ENCODE peak calls at places on chromosomes 12 and 14, in ten cellular contexts. P is frontal cortex; O is NCI-H1092; Q is WTC11; E is CD8-positive, alpha-beta memory T cell; K is CD4-positive, alpha-beta T cell; J is OCI-LY7; G is anterior cingulate cortex; L is cortex of kidney; V is kidney epithelial cell. W is an unnamed sample.

GRCh38 chr12:104702565-104703139 is 245.9 kb downstream of the CHST11 start:
- DNase-seq in P (no peak), O (no peak), Q (no peak), E (no peak), K (no peak), J (no peak), G (no peak), L (no peak), V (no peak), W (no peak)

GRCh38 chr12:108689314-108690190 is 41.8 kb downstream of the CORO1C start:
- DNase-seq in P (no peak), O (no peak), Q (no peak), E (peak), K (no peak), J (peak), G (peak), L (no peak), V (no peak), W (no peak)

GRCh38 chr12:103547929-103548328 is 39.1 kb upstream of the STAB2 start:
- DNase-seq in P (no peak), O (peak), Q (peak), E (no peak), K (no peak), J (no peak), G (no peak), L (no peak), V (no peak), W (no peak)

GRCh38 chr12:12837025-12837872 is 24.1 kb downstream of the DDX47 start:
- DNase-seq in P (no peak), O (peak), Q (peak), E (no peak), K (peak), J (peak), G (no peak), L (no peak), V (no peak), W (peak)

GRCh38 chr14:79278798-79279644 is 932.3 kb downstream of the DIO2 start:
- DNase-seq in P (peak), O (peak), Q (peak), E (no peak), K (no peak), J (no peak), G (peak), L (no peak), V (peak), W (peak)

GRCh38 chr12:124236651-124237050 is 58.2 kb upstream of the RFLNA start:
- DNase-seq in P (no peak), O (no peak), Q (no peak), E (no peak), K (no peak), J (no peak), G (no peak), L (no peak), V (peak), W (no peak)

GRCh38 chr14:100692859-100693558 is 33.7 kb upstream of the DLK1 start:
- DNase-seq in P (no peak), O (no peak), Q (no peak), E (no peak), K (no peak), J (no peak), G (no peak), L (no peak), V (peak), W (peak)

GRCh38 chr14:102525213-102526143 is 15.9 kb upstream of the ANKRD9 start:
- DNase-seq in P (no peak), O (peak), Q (no peak), E (peak), K (no peak), J (peak), G (no peak), L (no peak), V (no peak), W (no peak)

GRCh38 chr12:112013601-112014402 is 576 bp downstream of the ERP29 start:
- DNase-seq in P (peak), O (peak), Q (peak), E (peak), K (peak), J (peak), G (peak), L (no peak), V (peak), W (no peak)

GRCh38 chr14:35332517-35333346 is 40.5 kb downstream of the PSMA6 start:
- DNase-seq in P (no peak), O (no peak), Q (no peak), E (peak), K (peak), J (no peak), G (no peak), L (no peak), V (no peak), W (peak)

GRCh38 chr12:25502071-25502555 is 51.0 kb downstream of the LMNTD1 start:
- DNase-seq in P (no peak), O (no peak), Q (no peak), E (no peak), K (no peak), J (no peak), G (no peak), L (no peak), V (no peak), W (no peak)

GRCh38 chr14:91284146-91284790 is 39.8 kb upstream of the GPR68 start:
- DNase-seq in P (no peak), O (no peak), Q (no peak), E (no peak), K (no peak), J (no peak), G (no peak), L (no peak), V (peak), W (no peak)

GRCh38 chr12:80460972-80461371 is 16.9 kb downstream of the PTPRQ start:
- DNase-seq in P (no peak), O (no peak), Q (no peak), E (no peak), K (no peak), J (no peak), G (no peak), L (no peak), V (no peak), W (no peak)

GRCh38 chr12:69500631-69501030 is 30.4 kb downstream of the FRS2 start:
- DNase-seq in P (no peak), O (no peak), Q (no peak), E (no peak), K (no peak), J (no peak), G (no peak), L (no peak), V (no peak), W (peak)

GRCh38 chr12:4197922-4198763 is 75.4 kb upstream of the CCND2 start:
- DNase-seq in P (no peak), O (no peak), Q (no peak), E (no peak), K (no peak), J (no peak), G (no peak), L (no peak), V (no peak), W (no peak)